ENCODE peak calls at places on chromosomes 16 and 17, in five cellular contexts. One of them, this sample, is unnamed.
A peak's percentile ranks its signal among the peaks of the same experiment; 100 is the strongest.

GRCh38 chr16:67833035-67833417 is 9.1 kb upstream of the THAP11 start:
- DNase-seq in hepatocyte: no peak
- DNase-seq in endodermal cell: peak; percentile 55
- DNase-seq in CD8-positive, alpha-beta T cell: no peak
- DNase-seq in heart right ventricle: no peak
- DNase-seq in this sample: no peak

GRCh38 chr17:5892897-5893656 is 177.1 kb upstream of the WSCD1 start:
- DNase-seq in hepatocyte: no peak
- DNase-seq in endodermal cell: no peak
- DNase-seq in CD8-positive, alpha-beta T cell: no peak
- DNase-seq in heart right ventricle: no peak
- DNase-seq in this sample: peak; percentile 42

GRCh38 chr16:29198731-29199521 is 207.6 kb downstream of the NPIPB11 start:
- DNase-seq in hepatocyte: no peak
- DNase-seq in endodermal cell: peak; percentile 32
- DNase-seq in CD8-positive, alpha-beta T cell: no peak
- DNase-seq in heart right ventricle: no peak
- DNase-seq in this sample: peak; percentile 19

GRCh38 chr16:23071202-23072083 is 77.8 kb downstream of the USP31 start:
- DNase-seq in hepatocyte: no peak
- DNase-seq in endodermal cell: no peak
- DNase-seq in CD8-positive, alpha-beta T cell: no peak
- DNase-seq in heart right ventricle: peak; percentile 50
- DNase-seq in this sample: no peak

GRCh38 chr17:73189417-73190099 is 3.3 kb upstream of the COG1 start:
- DNase-seq in hepatocyte: peak; percentile 80
- DNase-seq in endodermal cell: peak; percentile 90
- DNase-seq in CD8-positive, alpha-beta T cell: no peak
- DNase-seq in heart right ventricle: no peak
- DNase-seq in this sample: peak; percentile 80

GRCh38 chr17:29593546-29594440 is 861 bp downstream of the ANKRD13B start:
- DNase-seq in hepatocyte: peak; percentile 72
- DNase-seq in endodermal cell: peak; percentile 96
- DNase-seq in CD8-positive, alpha-beta T cell: peak; percentile 39
- DNase-seq in heart right ventricle: peak; percentile 15
- DNase-seq in this sample: peak; percentile 90

GRCh38 chr17:47230864-47231263 is 21.7 kb downstream of the MYL4 start:
- DNase-seq in hepatocyte: no peak
- DNase-seq in endodermal cell: no peak
- DNase-seq in CD8-positive, alpha-beta T cell: no peak
- DNase-seq in heart right ventricle: no peak
- DNase-seq in this sample: no peak

GRCh38 chr17:51803161-51803560 is 355.4 kb downstream of the CA10 start:
- DNase-seq in hepatocyte: no peak
- DNase-seq in endodermal cell: peak; percentile 61
- DNase-seq in CD8-positive, alpha-beta T cell: no peak
- DNase-seq in heart right ventricle: no peak
- DNase-seq in this sample: peak; percentile 13

GRCh38 chr17:36885761-36886365 is 51.4 kb upstream of the LHX1 start:
- DNase-seq in hepatocyte: no peak
- DNase-seq in endodermal cell: no peak
- DNase-seq in CD8-positive, alpha-beta T cell: no peak
- DNase-seq in heart right ventricle: no peak
- DNase-seq in this sample: peak; percentile 56

GRCh38 chr17:80362428-80363119 is 52.4 kb upstream of the ENDOV start:
- DNase-seq in hepatocyte: no peak
- DNase-seq in endodermal cell: no peak
- DNase-seq in CD8-positive, alpha-beta T cell: no peak
- DNase-seq in heart right ventricle: peak; percentile 76
- DNase-seq in this sample: no peak

GRCh38 chr17:5793899-5794298 is 209.6 kb upstream of the NLRP1 start:
- DNase-seq in hepatocyte: no peak
- DNase-seq in endodermal cell: peak; percentile 89
- DNase-seq in CD8-positive, alpha-beta T cell: no peak
- DNase-seq in heart right ventricle: no peak
- DNase-seq in this sample: peak; percentile 60

GRCh38 chr16:71365021-71365420 is 6.5 kb downstream of the CALB2 start:
- DNase-seq in hepatocyte: no peak
- DNase-seq in endodermal cell: no peak
- DNase-seq in CD8-positive, alpha-beta T cell: no peak
- DNase-seq in heart right ventricle: no peak
- DNase-seq in this sample: no peak

GRCh38 chr17:36602030-36602737 is 801 bp downstream of the MRM1 start:
- DNase-seq in hepatocyte: peak; percentile 40
- DNase-seq in endodermal cell: peak; percentile 77
- DNase-seq in CD8-positive, alpha-beta T cell: peak; percentile 16
- DNase-seq in heart right ventricle: no peak
- DNase-seq in this sample: no peak

GRCh38 chr17:76659928-76660614 is 16.5 kb upstream of the ST6GALNAC1 start:
- DNase-seq in hepatocyte: no peak
- DNase-seq in endodermal cell: no peak
- DNase-seq in CD8-positive, alpha-beta T cell: peak; percentile 23
- DNase-seq in heart right ventricle: no peak
- DNase-seq in this sample: peak; percentile 14

GRCh38 chr16:13896543-13897182 is 23.3 kb upstream of the ERCC4 start:
- DNase-seq in hepatocyte: no peak
- DNase-seq in endodermal cell: peak; percentile 51
- DNase-seq in CD8-positive, alpha-beta T cell: no peak
- DNase-seq in heart right ventricle: no peak
- DNase-seq in this sample: no peak

GRCh38 chr17:37828313-37829124 is 83.7 kb upstream of the HNF1B start:
- DNase-seq in hepatocyte: no peak
- DNase-seq in endodermal cell: peak; percentile 47
- DNase-seq in CD8-positive, alpha-beta T cell: no peak
- DNase-seq in heart right ventricle: no peak
- DNase-seq in this sample: no peak

GRCh38 chr16:4213721-4214120 is 28.2 kb downstream of the SRL start:
- DNase-seq in hepatocyte: peak; percentile 31
- DNase-seq in endodermal cell: no peak
- DNase-seq in CD8-positive, alpha-beta T cell: no peak
- DNase-seq in heart right ventricle: no peak
- DNase-seq in this sample: no peak

GRCh38 chr16:50445603-50446250 is 76.9 kb upstream of the BRD7 start:
- DNase-seq in hepatocyte: no peak
- DNase-seq in endodermal cell: no peak
- DNase-seq in CD8-positive, alpha-beta T cell: no peak
- DNase-seq in heart right ventricle: no peak
- DNase-seq in this sample: peak; percentile 72

GRCh38 chr16:65845466-65846209 is 520.9 kb upstream of the CDH5 start:
- DNase-seq in hepatocyte: no peak
- DNase-seq in endodermal cell: no peak
- DNase-seq in CD8-positive, alpha-beta T cell: no peak
- DNase-seq in heart right ventricle: no peak
- DNase-seq in this sample: no peak

GRCh38 chr17:43723697-43724359 is 34.8 kb downstream of the SOST start:
- DNase-seq in hepatocyte: no peak
- DNase-seq in endodermal cell: no peak
- DNase-seq in CD8-positive, alpha-beta T cell: no peak
- DNase-seq in heart right ventricle: no peak
- DNase-seq in this sample: no peak

GRCh38 chr17:1055751-1056645 is 59.1 kb downstream of the TIMM22 start:
- DNase-seq in hepatocyte: peak; percentile 81
- DNase-seq in endodermal cell: peak; percentile 95
- DNase-seq in CD8-positive, alpha-beta T cell: peak; percentile 47
- DNase-seq in heart right ventricle: peak; percentile 75
- DNase-seq in this sample: peak; percentile 97

GRCh38 chr17:27322690-27323508 is 29.0 kb downstream of the WSB1 start:
- DNase-seq in hepatocyte: no peak
- DNase-seq in endodermal cell: peak; percentile 38
- DNase-seq in CD8-positive, alpha-beta T cell: no peak
- DNase-seq in heart right ventricle: no peak
- DNase-seq in this sample: no peak

GRCh38 chr17:4893721-4894560 is 5.4 kb upstream of the C17orf107 start:
- DNase-seq in hepatocyte: no peak
- DNase-seq in endodermal cell: peak; percentile 46
- DNase-seq in CD8-positive, alpha-beta T cell: no peak
- DNase-seq in heart right ventricle: no peak
- DNase-seq in this sample: peak; percentile 44

GRCh38 chr17:975321-975982 is 4.1 kb downstream of the NXN start:
- DNase-seq in hepatocyte: no peak
- DNase-seq in endodermal cell: no peak
- DNase-seq in CD8-positive, alpha-beta T cell: no peak
- DNase-seq in heart right ventricle: no peak
- DNase-seq in this sample: no peak

GRCh38 chr17:28912281-28912937 is 9.5 kb upstream of the DHRS13 start:
- DNase-seq in hepatocyte: no peak
- DNase-seq in endodermal cell: peak; percentile 74
- DNase-seq in CD8-positive, alpha-beta T cell: no peak
- DNase-seq in heart right ventricle: no peak
- DNase-seq in this sample: peak; percentile 57

GRCh38 chr16:84759061-84759460 is 59.3 kb downstream of the USP10 start:
- DNase-seq in hepatocyte: no peak
- DNase-seq in endodermal cell: no peak
- DNase-seq in CD8-positive, alpha-beta T cell: no peak
- DNase-seq in heart right ventricle: no peak
- DNase-seq in this sample: no peak

GRCh38 chr16:81528258-81528657 is 83.7 kb downstream of the CMIP start:
- DNase-seq in hepatocyte: no peak
- DNase-seq in endodermal cell: no peak
- DNase-seq in CD8-positive, alpha-beta T cell: no peak
- DNase-seq in heart right ventricle: no peak
- DNase-seq in this sample: no peak

GRCh38 chr17:31431795-31432658 is 40.6 kb downstream of the RAB11FIP4 start:
- DNase-seq in hepatocyte: no peak
- DNase-seq in endodermal cell: peak; percentile 73
- DNase-seq in CD8-positive, alpha-beta T cell: no peak
- DNase-seq in heart right ventricle: no peak
- DNase-seq in this sample: peak; percentile 78

GRCh38 chr16:49866533-49867155 is 10.7 kb upstream of the ZNF423 start:
- DNase-seq in hepatocyte: no peak
- DNase-seq in endodermal cell: peak; percentile 77
- DNase-seq in CD8-positive, alpha-beta T cell: no peak
- DNase-seq in heart right ventricle: no peak
- DNase-seq in this sample: peak; percentile 89

GRCh38 chr17:16933317-16934132 is 38.4 kb downstream of the TNFRSF13B start:
- DNase-seq in hepatocyte: no peak
- DNase-seq in endodermal cell: peak; percentile 47
- DNase-seq in CD8-positive, alpha-beta T cell: no peak
- DNase-seq in heart right ventricle: no peak
- DNase-seq in this sample: peak; percentile 19

GRCh38 chr16:79282806-79283205 is 317.7 kb downstream of the MAF start:
- DNase-seq in hepatocyte: no peak
- DNase-seq in endodermal cell: no peak
- DNase-seq in CD8-positive, alpha-beta T cell: no peak
- DNase-seq in heart right ventricle: no peak
- DNase-seq in this sample: no peak

GRCh38 chr17:32483451-32484019 is 3.3 kb upstream of the CDK5R1 start:
- DNase-seq in hepatocyte: peak; percentile 56
- DNase-seq in endodermal cell: peak; percentile 96
- DNase-seq in CD8-positive, alpha-beta T cell: peak; percentile 52
- DNase-seq in heart right ventricle: peak; percentile 89
- DNase-seq in this sample: peak; percentile 91

DNA sequence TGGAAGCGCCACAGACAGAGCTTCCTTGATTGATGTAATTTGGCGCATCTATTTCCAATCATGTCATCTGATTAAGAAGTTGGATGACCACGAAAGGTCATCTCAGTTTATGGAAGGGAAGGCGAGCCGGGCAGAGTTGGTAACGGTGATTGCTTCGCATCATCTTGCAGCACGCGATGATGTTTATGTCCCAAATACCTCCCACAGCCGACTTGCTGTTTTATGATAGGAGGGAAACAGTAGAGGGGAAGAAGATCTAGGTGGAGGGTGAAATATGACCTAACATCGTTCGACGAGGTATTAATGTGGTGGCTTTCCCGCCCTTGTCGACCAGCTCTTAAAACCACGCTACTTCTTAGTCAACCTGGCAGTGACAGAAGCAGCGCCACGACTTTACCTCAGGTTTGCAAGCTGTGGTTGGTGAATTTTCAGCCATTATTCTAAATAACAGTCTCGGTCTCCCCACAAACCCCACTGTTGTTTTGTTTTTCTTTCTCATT is 836 bp upstream of the TANC2 start:
- DNase-seq in hepatocyte: no peak
- DNase-seq in endodermal cell: no peak
- DNase-seq in CD8-positive, alpha-beta T cell: no peak
- DNase-seq in heart right ventricle: no peak
- DNase-seq in this sample: peak; percentile 13
- H3K4me3 ChIP-seq in hepatocyte: peak overlapping the region; percentile 54
- H3K4me3 ChIP-seq in endodermal cell: peak overlapping the region; percentile 77
- H3K4me3 ChIP-seq in CD8-positive, alpha-beta T cell: peak overlapping the region; percentile 64
- H3K4me3 ChIP-seq in heart right ventricle: peak overlapping the region; percentile 66
- H3K4me3 ChIP-seq in this sample: peak overlapping the region; percentile 67

GRCh38 chr17:9647014-9647413 is 1.7 kb downstream of the USP43 start:
- DNase-seq in hepatocyte: peak; percentile 60
- DNase-seq in endodermal cell: peak; percentile 81
- DNase-seq in CD8-positive, alpha-beta T cell: no peak
- DNase-seq in heart right ventricle: no peak
- DNase-seq in this sample: peak; percentile 57
- H3K27me3 ChIP-seq in hepatocyte: no peaks in the 10 kb centered on the region
- H3K27me3 ChIP-seq in endodermal cell: peaks cover 8% of the 10 kb centered on the region
- H3K27me3 ChIP-seq in CD8-positive, alpha-beta T cell: peaks cover 11% of the 10 kb centered on the region
- H3K27me3 ChIP-seq in heart right ventricle: peaks cover 69% of the 10 kb centered on the region
- H3K27me3 ChIP-seq in this sample: peaks cover 8% of the 10 kb centered on the region

GRCh38 chr17:12789075-12789975 is at the start of gene ARHGAP44:
- DNase-seq in hepatocyte: peak; percentile 85
- DNase-seq in endodermal cell: peak; percentile 97
- DNase-seq in CD8-positive, alpha-beta T cell: no peak
- DNase-seq in heart right ventricle: peak; percentile 55
- DNase-seq in this sample: peak; percentile 89
- H3K4me3 ChIP-seq in hepatocyte: peak within 1 kb of the TSS; percentile 91
- H3K4me3 ChIP-seq in endodermal cell: peak within 1 kb of the TSS; percentile 89
- H3K4me3 ChIP-seq in CD8-positive, alpha-beta T cell: no peak within 1 kb of the TSS
- H3K4me3 ChIP-seq in heart right ventricle: peak within 1 kb of the TSS; percentile 89
- H3K4me3 ChIP-seq in this sample: peak within 1 kb of the TSS; percentile 93

GRCh38 chr17:58046230-58047094 is 36.8 kb upstream of the DYNLL2 start:
- DNase-seq in hepatocyte: no peak
- DNase-seq in endodermal cell: peak; percentile 81
- DNase-seq in CD8-positive, alpha-beta T cell: no peak
- DNase-seq in heart right ventricle: peak; percentile 38
- DNase-seq in this sample: peak; percentile 73

GRCh38 chr17:58040386-58040785 is 33.3 kb upstream of the SRSF1 start:
- DNase-seq in hepatocyte: no peak
- DNase-seq in endodermal cell: no peak
- DNase-seq in CD8-positive, alpha-beta T cell: no peak
- DNase-seq in heart right ventricle: no peak
- DNase-seq in this sample: no peak

GRCh38 chr17:58047751-58048150 is 35.5 kb upstream of the DYNLL2 start:
- DNase-seq in hepatocyte: no peak
- DNase-seq in endodermal cell: no peak
- DNase-seq in CD8-positive, alpha-beta T cell: no peak
- DNase-seq in heart right ventricle: no peak
- DNase-seq in this sample: no peak

GRCh38 chr17:58039975-58040374 is 32.9 kb upstream of the SRSF1 start:
- DNase-seq in hepatocyte: no peak
- DNase-seq in endodermal cell: no peak
- DNase-seq in CD8-positive, alpha-beta T cell: no peak
- DNase-seq in heart right ventricle: no peak
- DNase-seq in this sample: no peak

GRCh38 chr17:58043221-58044181 is 36.5 kb upstream of the SRSF1 start:
- DNase-seq in hepatocyte: no peak
- DNase-seq in endodermal cell: no peak
- DNase-seq in CD8-positive, alpha-beta T cell: no peak
- DNase-seq in heart right ventricle: no peak
- DNase-seq in this sample: no peak
- H3K27me3 ChIP-seq in hepatocyte: peaks cover 8% of the 10 kb centered on the region
- H3K27me3 ChIP-seq in endodermal cell: peaks cover 10% of the 10 kb centered on the region
- H3K27me3 ChIP-seq in CD8-positive, alpha-beta T cell: peaks cover 2% of the 10 kb centered on the region
- H3K27me3 ChIP-seq in heart right ventricle: peaks cover 8% of the 10 kb centered on the region
- H3K27me3 ChIP-seq in this sample: no peaks in the 10 kb centered on the region

GRCh38 chr17:57109393-57110151 is 24.5 kb downstream of the AKAP1 start:
- DNase-seq in hepatocyte: no peak
- DNase-seq in endodermal cell: peak; percentile 83
- DNase-seq in CD8-positive, alpha-beta T cell: no peak
- DNase-seq in heart right ventricle: peak; percentile 58
- DNase-seq in this sample: peak; percentile 66
- H3K4me3 ChIP-seq in hepatocyte: no peak overlapping the region
- H3K4me3 ChIP-seq in endodermal cell: no peak overlapping the region
- H3K4me3 ChIP-seq in CD8-positive, alpha-beta T cell: no peak overlapping the region
- H3K4me3 ChIP-seq in heart right ventricle: no peak overlapping the region
- H3K4me3 ChIP-seq in this sample: no peak overlapping the region